ENCODE peak calls at places on chromosomes 7 and 10, in six cellular contexts. J, M, Q, I, E and W are unnamed samples.
A peak's percentile ranks its signal among the peaks of the same experiment; 100 is the strongest.

GRCh38 chr7:104956753-104957450 is 57.1 kb upstream of the KMT2E start:
- DNase-seq in J (no peak), M (no peak), Q (no peak), I (peak; percentile 77), E (no peak), W (peak; percentile 95)

GRCh38 chr10:71634531-71635164 is 84.9 kb downstream of the C10orf105 start:
- DNase-seq in J (no peak), M (no peak), Q (no peak), I (no peak), E (peak; percentile 38), W (no peak)

GRCh38 chr10:78853864-78854263 is 214.9 kb upstream of the ZMIZ1 start:
- DNase-seq in J (no peak), M (no peak), Q (peak; percentile 78), I (no peak), E (no peak), W (peak; percentile 32)

GRCh38 chr10:93461124-93461806 is 20.9 kb downstream of the MYOF start:
- DNase-seq in J (no peak), M (peak; percentile 67), Q (no peak), I (no peak), E (no peak), W (no peak)

GRCh38 chr7:82362129-82362528 is 81.4 kb downstream of the CACNA2D1 start:
- DNase-seq in J (no peak), M (no peak), Q (no peak), I (no peak), E (no peak), W (no peak)

GRCh38 chr7:100583132-100584045 is 2.5 kb downstream of the LRCH4 start:
- DNase-seq in J (no peak), M (peak; percentile 50), Q (no peak), I (peak; percentile 44), E (peak; percentile 58), W (peak; percentile 100)

GRCh38 chr7:26278769-26279168 is 12.9 kb upstream of the SNX10 start:
- DNase-seq in J (peak; percentile 55), M (no peak), Q (peak; percentile 49), I (no peak), E (peak; percentile 16), W (peak; percentile 80)

GRCh38 chr7:119963654-119964053 is 309.3 kb upstream of the KCND2 start:
- DNase-seq in J (no peak), M (no peak), Q (no peak), I (no peak), E (peak; percentile 72), W (no peak)

GRCh38 chr10:132690821-132691610 is 94.9 kb downstream of the NKX6-2 start:
- DNase-seq in J (no peak), M (no peak), Q (no peak), I (no peak), E (no peak), W (no peak)

GRCh38 chr7:38630720-38631673 is at the start of gene AMPH:
- DNase-seq in J (no peak), M (peak; percentile 45), Q (no peak), I (no peak), E (peak; percentile 7), W (no peak)

GRCh38 chr10:129741280-129741977 is 222.6 kb downstream of the EBF3 start:
- DNase-seq in J (no peak), M (no peak), Q (no peak), I (no peak), E (no peak), W (no peak)

GRCh38 chr10:83654689-83655088 is 484.6 kb upstream of the GHITM start:
- DNase-seq in J (no peak), M (no peak), Q (no peak), I (no peak), E (no peak), W (no peak)

GRCh38 chr7:105571891-105572290 is 9.4 kb downstream of the EFCAB10 start:
- DNase-seq in J (no peak), M (no peak), Q (no peak), I (no peak), E (no peak), W (no peak)

GRCh38 chr7:38973760-38974159 is 3.9 kb upstream of the POU6F2 start:
- DNase-seq in J (no peak), M (no peak), Q (no peak), I (no peak), E (peak; percentile 3), W (no peak)

GRCh38 chr10:21020545-21020944 is 123.4 kb upstream of the NEBL start:
- DNase-seq in J (peak; percentile 51), M (peak; percentile 26), Q (peak; percentile 27), I (peak; percentile 21), E (peak; percentile 84), W (peak; percentile 38)
- TF ChIP-seq CTCF in J (peak; percentile 34), M (peak; percentile 55), Q (peak; percentile 55), I (peak; percentile 52), E (peak; percentile 76), W (peak; percentile 45)

DNA sequence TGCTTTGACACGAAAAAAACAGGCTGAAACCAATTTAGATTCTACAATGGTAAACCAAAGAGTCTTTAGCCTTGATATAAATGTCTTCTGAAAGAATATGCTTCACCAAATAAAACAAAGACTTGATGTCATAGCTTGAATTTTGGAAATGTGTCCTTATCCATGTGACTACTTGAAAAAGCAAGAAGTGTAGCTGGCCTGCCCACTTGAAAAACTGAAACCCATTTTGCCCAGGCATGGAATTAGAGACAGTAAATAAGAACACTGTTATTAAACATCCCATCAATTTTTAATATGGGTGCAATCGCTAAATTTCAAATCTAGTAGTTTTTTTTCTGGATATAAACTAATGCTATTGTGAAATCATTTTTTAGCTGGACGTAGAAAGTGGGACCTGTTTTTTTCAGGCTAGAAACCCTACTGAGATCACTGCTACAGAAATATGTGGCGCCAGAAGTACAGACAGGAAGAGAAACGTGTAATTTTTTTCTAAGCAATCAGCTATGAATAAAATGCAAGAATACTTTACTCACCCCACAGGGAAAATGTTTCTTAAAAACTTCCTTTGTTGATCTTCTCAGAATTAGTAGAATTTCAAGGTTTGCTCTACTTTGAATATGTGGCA is 56.7 kb downstream of the PIP4K2A start:
- DNase-seq in J (no peak), M (no peak), Q (no peak), I (no peak), E (no peak), W (no peak)
- H3K4me3 ChIP-seq in J (no peak overlapping the region), M (no peak overlapping the region), Q (no peak overlapping the region), I (no peak overlapping the region), E (no peak overlapping the region), W (no peak overlapping the region)

DNA sequence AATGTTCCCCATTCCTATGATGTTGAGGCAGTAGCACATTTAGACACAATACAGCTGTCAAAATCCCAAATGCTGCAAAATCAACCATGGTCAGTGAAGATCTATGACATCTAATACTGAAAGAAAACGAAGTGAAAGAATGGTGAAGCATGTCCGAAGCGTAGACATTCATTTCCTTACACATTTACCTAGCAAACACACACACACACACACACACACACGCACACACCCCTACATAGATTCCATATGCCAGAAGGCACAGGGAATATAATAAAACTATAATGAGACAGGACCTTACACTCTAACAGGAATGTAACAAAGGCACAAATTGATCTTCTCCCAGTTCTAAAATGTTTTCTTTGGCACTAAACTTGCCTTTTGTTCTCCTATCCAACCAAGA is 32.4 kb downstream of the CCDC6 start:
- DNase-seq in J (no peak), M (no peak), Q (no peak), I (no peak), E (no peak), W (no peak)
- TF ChIP-seq MYC in J (no peak), M (no peak), Q (no peak), I (no peak), E (no peak), W (no peak)

DNA sequence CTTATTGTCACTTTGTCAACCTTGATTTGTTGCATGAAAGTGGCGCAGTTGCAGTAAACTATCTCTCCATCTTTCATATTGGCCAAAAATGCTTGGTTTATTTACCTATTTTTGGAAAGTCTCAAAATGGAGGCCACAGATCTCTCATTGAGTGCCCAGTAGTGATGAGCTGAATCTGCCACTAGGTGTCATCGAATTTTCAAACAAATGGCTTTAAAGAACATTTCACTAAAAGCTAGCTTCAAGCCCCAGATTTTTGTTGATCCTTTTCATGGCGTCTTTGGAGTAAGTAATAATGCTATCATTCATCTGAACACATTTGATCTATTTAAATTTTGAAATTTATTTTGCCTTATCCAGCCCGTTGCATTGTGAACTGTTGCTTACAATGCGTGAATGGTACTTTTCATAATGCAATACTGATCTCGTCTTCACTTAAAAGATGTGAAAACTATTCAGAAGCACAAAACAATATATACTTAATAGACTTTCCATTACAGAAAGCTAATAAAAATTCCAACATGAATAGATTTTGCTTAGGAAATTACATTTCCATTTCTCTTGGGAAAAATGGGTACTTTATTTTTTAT is 236.2 kb downstream of the DNAJB9 start:
- DNase-seq in J (peak; percentile 43), M (peak; percentile 14), Q (peak; percentile 5), I (no peak), E (peak; percentile 21), W (peak; percentile 46)
- TF ChIP-seq CTCF in J (peak; percentile 54), M (peak; percentile 29), Q (peak; percentile 47), I (peak; percentile 31), E (no peak), W (peak; percentile 71)

GRCh38 chr7:112572669-112573301 is 92.0 kb downstream of the LSMEM1 start:
- DNase-seq in J (no peak), M (peak; percentile 7), Q (peak; percentile 70), I (no peak), E (peak; percentile 44), W (no peak)
- H3K4me3 ChIP-seq in J (no peak overlapping the region), M (no peak overlapping the region), Q (no peak overlapping the region), I (no peak overlapping the region), E (no peak overlapping the region), W (no peak overlapping the region)

GRCh38 chr7:516216-516605 is 3.4 kb downstream of the PDGFA start:
- DNase-seq in J (no peak), M (no peak), Q (no peak), I (no peak), E (no peak), W (no peak)

GRCh38 chr7:515628-516027 is 4.0 kb downstream of the PDGFA start:
- DNase-seq in J (no peak), M (no peak), Q (no peak), I (no peak), E (no peak), W (no peak)

GRCh38 chr7:513521-514166 is 6.0 kb downstream of the PDGFA start:
- DNase-seq in J (no peak), M (no peak), Q (no peak), I (no peak), E (no peak), W (no peak)

GRCh38 chr7:514242-514641 is 5.4 kb downstream of the PDGFA start:
- DNase-seq in J (no peak), M (no peak), Q (no peak), I (no peak), E (no peak), W (no peak)

DNA sequence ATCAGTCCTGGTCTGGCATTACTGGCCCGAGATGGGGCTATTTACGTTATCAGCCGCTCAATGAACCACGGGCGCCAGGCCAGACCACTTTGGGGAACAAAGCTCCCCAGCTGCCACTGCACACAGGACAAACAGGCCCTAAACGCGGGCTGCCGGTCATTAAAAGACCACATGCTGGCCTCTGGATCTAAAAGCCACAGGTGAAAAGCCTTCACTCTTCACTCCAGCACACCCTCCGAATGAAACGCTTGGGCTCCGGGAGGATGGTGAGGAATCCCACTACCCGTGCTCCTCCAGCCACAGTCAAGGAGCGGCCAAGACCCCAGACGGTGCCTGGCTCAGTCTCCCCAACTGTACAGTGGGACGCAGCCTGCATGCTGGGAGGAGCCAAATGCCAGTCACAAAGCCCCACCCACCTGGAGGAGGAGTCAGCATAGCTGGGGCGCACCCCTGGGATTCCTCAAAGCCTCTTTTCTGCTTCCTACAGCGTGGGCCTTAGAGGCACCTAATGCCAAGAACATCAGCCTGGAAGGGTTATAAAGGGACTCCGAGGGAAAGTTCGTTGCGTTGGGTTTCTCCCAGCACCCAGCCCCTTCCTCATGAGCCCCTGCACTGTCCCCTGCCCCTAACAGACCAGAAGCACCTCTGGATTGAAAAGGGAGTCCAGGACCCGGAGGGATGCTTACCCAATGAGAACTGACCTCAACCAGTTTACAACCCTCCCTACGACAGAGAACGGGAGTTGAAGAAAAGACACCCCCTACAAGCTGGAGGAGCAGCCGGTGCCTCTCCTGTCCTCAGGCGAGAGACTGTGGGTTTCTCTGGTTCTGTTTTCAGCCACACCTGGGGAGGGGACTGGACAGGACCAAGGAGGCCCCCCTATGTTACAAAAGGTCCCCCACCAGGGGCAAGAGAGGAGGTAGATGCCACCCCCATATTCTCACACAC is 4.7 kb downstream of the PDGFA start:
- DNase-seq in J (no peak), M (no peak), Q (no peak), I (no peak), E (no peak), W (no peak)
- TF ChIP-seq MYC in J (no peak), M (no peak), Q (no peak), I (no peak), E (no peak), W (no peak)